ENCODE peak calls at places on chromosome 2, in five cellular contexts. One of them, this sample, is unnamed.
A peak's percentile ranks its signal among the peaks of the same experiment; 100 is the strongest.

GRCh38 chr2:207635468-207636200 is 10.4 kb upstream of the METTL21A start:
- DNase-seq in K562: no peak
- DNase-seq in GM12878: no peak
- DNase-seq in HepG2: no peak
- DNase-seq in H1: no peak
- DNase-seq in this sample: no peak

GRCh38 chr2:85785027-85785822 is 31.4 kb downstream of the ATOH8 start:
- DNase-seq in K562: no peak
- DNase-seq in GM12878: no peak
- DNase-seq in HepG2: no peak
- DNase-seq in H1: no peak
- DNase-seq in this sample: no peak

GRCh38 chr2:66569321-66569851 is 134.5 kb downstream of the MEIS1 start:
- DNase-seq in K562: no peak
- DNase-seq in GM12878: no peak
- DNase-seq in HepG2: no peak
- DNase-seq in H1: no peak
- DNase-seq in this sample: no peak

GRCh38 chr2:11827547-11827946 is 81.1 kb downstream of the LPIN1 start:
- DNase-seq in K562: no peak
- DNase-seq in GM12878: no peak
- DNase-seq in HepG2: no peak
- DNase-seq in H1: no peak
- DNase-seq in this sample: no peak

GRCh38 chr2:101253013-101253712 is 477 bp downstream of the CNOT11 start:
- DNase-seq in K562: peak; percentile 73
- DNase-seq in GM12878: no peak
- DNase-seq in HepG2: no peak
- DNase-seq in H1: no peak
- DNase-seq in this sample: no peak

GRCh38 chr2:68837861-68838341 is 33.3 kb downstream of the BMP10 start:
- DNase-seq in K562: no peak
- DNase-seq in GM12878: peak; percentile 21
- DNase-seq in HepG2: no peak
- DNase-seq in H1: no peak
- DNase-seq in this sample: no peak

GRCh38 chr2:171434671-171434980 is 600 bp downstream of the DCAF17 start:
- DNase-seq in K562: no peak
- DNase-seq in GM12878: no peak
- DNase-seq in HepG2: peak; percentile 76
- DNase-seq in H1: no peak
- DNase-seq in this sample: no peak

GRCh38 chr2:160565099-160565498 is 71.5 kb upstream of the RBMS1 start:
- DNase-seq in K562: no peak
- DNase-seq in GM12878: no peak
- DNase-seq in HepG2: no peak
- DNase-seq in H1: no peak
- DNase-seq in this sample: no peak

GRCh38 chr2:196166876-196167275 is 4.5 kb downstream of the STK17B start:
- DNase-seq in K562: no peak
- DNase-seq in GM12878: no peak
- DNase-seq in HepG2: no peak
- DNase-seq in H1: no peak
- DNase-seq in this sample: no peak

GRCh38 chr2:237980751-237981150 is 13.9 kb downstream of the UBE2F start:
- DNase-seq in K562: no peak
- DNase-seq in GM12878: no peak
- DNase-seq in HepG2: no peak
- DNase-seq in H1: no peak
- DNase-seq in this sample: no peak

GRCh38 chr2:122390406-122390805 is 635.0 kb downstream of the TSN start:
- DNase-seq in K562: no peak
- DNase-seq in GM12878: peak; percentile 7
- DNase-seq in HepG2: no peak
- DNase-seq in H1: no peak
- DNase-seq in this sample: no peak

GRCh38 chr2:48733067-48733503 is 22.4 kb downstream of the LHCGR start:
- DNase-seq in K562: no peak
- DNase-seq in GM12878: no peak
- DNase-seq in HepG2: no peak
- DNase-seq in H1: no peak
- DNase-seq in this sample: no peak

DNA sequence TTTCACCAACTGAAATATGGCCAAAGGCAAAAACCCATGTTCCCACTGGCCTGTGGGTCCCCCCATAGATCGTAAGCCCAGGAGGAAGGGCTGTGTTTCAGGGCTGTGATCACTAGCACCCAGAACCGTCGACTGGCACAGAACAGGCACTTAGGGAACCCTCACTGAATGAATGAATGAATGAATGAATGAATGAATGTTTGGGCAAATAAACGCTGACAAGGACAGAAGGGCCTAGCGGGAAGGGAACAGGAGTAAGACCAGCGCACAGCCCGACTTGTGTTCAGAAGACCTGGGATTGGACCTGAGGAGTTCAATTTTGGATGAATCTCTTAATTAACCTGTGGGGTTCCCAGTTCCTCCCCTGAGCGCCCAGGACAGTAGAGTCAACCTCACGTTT is 76.2 kb downstream of the TPO start:
- DNase-seq in K562: no peak
- DNase-seq in GM12878: no peak
- DNase-seq in HepG2: no peak
- DNase-seq in H1: no peak
- DNase-seq in this sample: no peak
- TF ChIP-seq YY1 in K562: no peak
- TF ChIP-seq YY1 in GM12878: no peak
- TF ChIP-seq YY1 in HepG2: no peak
- TF ChIP-seq YY1 in H1: no peak
- TF ChIP-seq YY1 in this sample: no peak

DNA sequence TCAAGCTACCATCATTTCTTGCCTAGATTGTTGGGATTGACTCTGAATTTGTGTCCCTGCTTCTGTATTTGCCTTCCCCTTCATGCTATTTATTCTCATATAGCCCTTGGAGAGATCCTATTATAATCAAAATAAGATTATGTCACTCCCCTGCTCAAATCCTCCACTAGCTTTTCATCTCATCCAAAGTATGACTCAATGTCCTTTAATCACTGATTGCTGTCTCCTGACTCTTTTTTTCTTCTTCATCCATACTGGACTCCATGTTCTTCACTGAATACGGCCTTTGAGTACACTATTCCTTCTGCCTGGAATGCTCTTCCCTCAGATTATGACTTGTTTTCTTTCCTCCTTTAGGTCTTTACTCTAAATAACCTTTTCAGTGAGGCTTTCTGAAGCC is 4.9 kb downstream of the RBKS start:
- DNase-seq in K562: no peak
- DNase-seq in GM12878: no peak
- DNase-seq in HepG2: no peak
- DNase-seq in H1: no peak
- DNase-seq in this sample: no peak
- TF ChIP-seq CEBPB in K562: no peak
- TF ChIP-seq CEBPB in GM12878: no peak
- TF ChIP-seq CEBPB in HepG2: no peak
- TF ChIP-seq CEBPB in H1: no peak
- TF ChIP-seq CEBPB in this sample: no peak

GRCh38 chr2:75431276-75431675 is 129.5 kb downstream of the EVA1A start:
- DNase-seq in K562: no peak
- DNase-seq in GM12878: peak; percentile 44
- DNase-seq in HepG2: no peak
- DNase-seq in H1: no peak
- DNase-seq in this sample: no peak
- TF ChIP-seq YY1 in K562: no peak
- TF ChIP-seq YY1 in GM12878: no peak
- TF ChIP-seq YY1 in HepG2: no peak
- TF ChIP-seq YY1 in H1: no peak
- TF ChIP-seq YY1 in this sample: no peak

GRCh38 chr2:218282173-218282991 is 9.9 kb downstream of the TMBIM1 start:
- DNase-seq in K562: no peak
- DNase-seq in GM12878: no peak
- DNase-seq in HepG2: no peak
- DNase-seq in H1: no peak
- DNase-seq in this sample: no peak
- TF ChIP-seq CEBPB in K562: no peak
- TF ChIP-seq CEBPB in GM12878: no peak
- TF ChIP-seq CEBPB in HepG2: no peak
- TF ChIP-seq CEBPB in H1: no peak
- TF ChIP-seq CEBPB in this sample: no peak

GRCh38 chr2:51846018-51846417 is 814.1 kb upstream of the NRXN1 start:
- DNase-seq in K562: no peak
- DNase-seq in GM12878: no peak
- DNase-seq in HepG2: no peak
- DNase-seq in H1: no peak
- DNase-seq in this sample: no peak
- TF ChIP-seq YY1 in K562: no peak
- TF ChIP-seq YY1 in GM12878: no peak
- TF ChIP-seq YY1 in HepG2: no peak
- TF ChIP-seq YY1 in H1: no peak
- TF ChIP-seq YY1 in this sample: no peak

GRCh38 chr2:133489641-133490411 is 78.4 kb downstream of the NCKAP5 start:
- DNase-seq in K562: no peak
- DNase-seq in GM12878: no peak
- DNase-seq in HepG2: no peak
- DNase-seq in H1: no peak
- DNase-seq in this sample: no peak
- TF ChIP-seq CEBPB in K562: no peak
- TF ChIP-seq CEBPB in GM12878: no peak
- TF ChIP-seq CEBPB in HepG2: no peak
- TF ChIP-seq CEBPB in H1: no peak
- TF ChIP-seq CEBPB in this sample: no peak

GRCh38 chr2:20487030-20487391 is 40.1 kb downstream of the RHOB start:
- DNase-seq in K562: no peak
- DNase-seq in GM12878: no peak
- DNase-seq in HepG2: no peak
- DNase-seq in H1: no peak
- DNase-seq in this sample: no peak
- TF ChIP-seq YY1 in K562: no peak
- TF ChIP-seq YY1 in GM12878: no peak
- TF ChIP-seq YY1 in HepG2: no peak
- TF ChIP-seq YY1 in H1: no peak
- TF ChIP-seq YY1 in this sample: no peak

GRCh38 chr2:173414823-173415322 is 60.2 kb downstream of the CDCA7 start:
- DNase-seq in K562: no peak
- DNase-seq in GM12878: no peak
- DNase-seq in HepG2: no peak
- DNase-seq in H1: no peak
- DNase-seq in this sample: no peak
- TF ChIP-seq CEBPB in K562: peak; percentile 23
- TF ChIP-seq CEBPB in GM12878: no peak
- TF ChIP-seq CEBPB in HepG2: no peak
- TF ChIP-seq CEBPB in H1: no peak
- TF ChIP-seq CEBPB in this sample: peak; percentile 40

This sample was measured in HCT116.